ENCODE peak calls at places on chromosome 19, in ten cellular contexts. B is T-cell; D is CD4-positive, alpha-beta T cell; W is nephron progenitor cell; L is effector memory CD4-positive, alpha-beta T cell; O is neural crest cell; H is stimulated activated CD8-positive, alpha-beta memory T cell treated with anti-CD3 and anti-CD28 coated beads, Interleukin-15, amount 100 ng/mL, for 1 hour; I is thyroid gland; G is activated T-cell treated with anti-CD3 and anti-CD28 coated beads, Interleukin-2, amount 50 U/mL, for 4 hours; N is psoas muscle. M is an unnamed sample.
A peak's percentile ranks its signal among the peaks of the same experiment; 100 is the strongest.

GRCh38 chr19:43432866-43433673 is 18.4 kb downstream of the TEX101 start:
- DNase-seq in O (peak; percentile 55), H (peak; percentile 43), G (peak; percentile 74), L (peak; percentile 61), B (peak; percentile 64), W (peak; percentile 66), D (peak; percentile 58), N (peak; percentile 20), I (peak; percentile 50), M (no peak)

GRCh38 chr19:35975608-35976214 is 19.3 kb upstream of the SDHAF1 start:
- DNase-seq in W (peak; percentile 64), L (no peak), H (no peak), I (peak; percentile 10), B (no peak), G (no peak), N (no peak), D (no peak), O (no peak), M (no peak)

GRCh38 chr19:32330149-32330548 is 15.3 kb upstream of the ZNF507 start:
- DNase-seq in N (no peak), O (no peak), G (no peak), I (no peak), L (no peak), D (no peak), B (no peak), H (no peak), W (no peak), M (no peak)

GRCh38 chr19:15323496-15324235 is 8.7 kb downstream of the BRD4 start:
- DNase-seq in D (no peak), B (no peak), O (no peak), W (no peak), N (peak; percentile 36), H (no peak), G (no peak), I (peak; percentile 66), L (no peak), M (no peak)

GRCh38 chr19:45402469-45403070 is 2.3 kb downstream of the PPP1R13L start:
- DNase-seq in W (peak; percentile 79), L (no peak), H (no peak), I (peak; percentile 38), O (peak; percentile 59), D (no peak), N (no peak), G (peak; percentile 26), B (no peak), M (no peak)

GRCh38 chr19:55609326-55609725 is 3.9 kb downstream of the ZNF865 start:
- DNase-seq in B (no peak), I (no peak), W (no peak), D (no peak), L (no peak), O (no peak), N (no peak), H (no peak), G (no peak), M (no peak)

GRCh38 chr19:47618771-47619170 is 9.8 kb downstream of the BICRA start:
- DNase-seq in N (peak; percentile 84), W (no peak), O (no peak), G (no peak), H (no peak), I (no peak), B (no peak), D (no peak), L (no peak), M (no peak)

GRCh38 chr19:43983544-43983911 is 460 bp upstream of the ZNF155 start:
- DNase-seq in G (no peak), D (no peak), W (no peak), N (no peak), H (no peak), I (no peak), O (no peak), L (no peak), B (no peak), M (no peak)

GRCh38 chr19:35911790-35912189 is 3.7 kb upstream of the TYROBP start:
- DNase-seq in I (peak; percentile 97), D (no peak), W (no peak), H (no peak), L (no peak), G (no peak), N (no peak), O (no peak), B (no peak), M (no peak)

GRCh38 chr19:14369399-14370168 is 11.7 kb upstream of the ADGRE5 start:
- DNase-seq in W (no peak), H (peak; percentile 76), N (no peak), L (peak; percentile 82), B (peak; percentile 91), O (no peak), G (peak; percentile 87), D (peak; percentile 76), I (no peak), M (no peak)

GRCh38 chr19:34165295-34165738 is 7.0 kb upstream of the LSM14A start:
- DNase-seq in L (no peak), W (no peak), G (no peak), I (no peak), H (no peak), O (no peak), B (no peak), N (no peak), D (no peak), M (no peak)

GRCh38 chr19:7293795-7294570 is at the start of gene INSR:
- DNase-seq in B (no peak), O (peak; percentile 68), N (peak; percentile 92), W (peak; percentile 85), H (no peak), L (peak; percentile 5), I (peak; percentile 91), G (peak; percentile 26), D (no peak), M (peak; percentile 95)

GRCh38 chr19:5361407-5361806 is 20.8 kb upstream of the PTPRS start:
- DNase-seq in B (no peak), I (no peak), H (no peak), N (no peak), D (no peak), O (no peak), G (no peak), W (no peak), L (no peak), M (no peak)